ENCODE peak calls at places on chromosomes 2 and 18, in four cellular contexts. R, F, G and J are unnamed samples.

GRCh38 chr2:66198873-66199272 is 236.1 kb upstream of the MEIS1 start:
- DNase-seq in G (no peak), R (no peak), F (no peak), J (no peak)

GRCh38 chr2:96882906-96883305 is 13.0 kb upstream of the SEMA4C start:
- DNase-seq in G (no peak), F (no peak), R (no peak), J (no peak)

GRCh38 chr2:160606336-160606735 is 112.7 kb upstream of the RBMS1 start:
- DNase-seq in G (no peak), R (no peak), F (no peak), J (no peak)

GRCh38 chr2:236887953-236888765 is 197.5 kb upstream of the COPS8 start:
- DNase-seq in G (no peak), R (no peak), F (no peak), J (no peak)

GRCh38 chr2:177622516-177622915 is 229.9 kb downstream of the AGPS start:
- DNase-seq in F (no peak), G (no peak), R (no peak), J (no peak)

GRCh38 chr2:121123268-121123667 is 161.7 kb downstream of the TFCP2L1 start:
- DNase-seq in R (no peak), G (no peak), F (peak), J (no peak)

GRCh38 chr2:219959471-219959870 is 332.0 kb downstream of the SLC4A3 start:
- DNase-seq in F (no peak), G (no peak), R (no peak), J (no peak)

GRCh38 chr18:50836521-50836957 is 16.7 kb upstream of the MRO start:
- DNase-seq in F (no peak), R (no peak), G (no peak), J (no peak)

GRCh38 chr2:217949448-217949847 is 53.3 kb downstream of the TNS1 start:
- DNase-seq in R (no peak), F (no peak), G (no peak), J (no peak)

GRCh38 chr2:41998789-41999470 is 48.9 kb upstream of the PKDCC start:
- DNase-seq in R (peak), F (no peak), G (peak), J (no peak)

GRCh38 chr18:44679912-44680270 is 797 bp upstream of the SETBP1 start:
- DNase-seq in F (peak), R (peak), G (peak), J (peak)

GRCh38 chr2:156673981-156674380 is 237.8 kb downstream of the GPD2 start:
- DNase-seq in G (no peak), F (no peak), R (no peak), J (no peak)

GRCh38 chr2:43228341-43228751 is 1.9 kb upstream of the ZFP36L2 start:
- DNase-seq in F (no peak), G (no peak), R (no peak), J (no peak)

GRCh38 chr2:222594679-222595078 is 61.2 kb downstream of the FARSB start:
- DNase-seq in G (no peak), F (no peak), R (peak), J (no peak)

GRCh38 chr2:221077241-221077640 is 494.9 kb downstream of the EPHA4 start:
- DNase-seq in F (no peak), R (no peak), G (no peak), J (no peak)

GRCh38 chr2:197204855-197205254 is 105.7 kb downstream of the ANKRD44 start:
- DNase-seq in G (no peak), R (no peak), F (no peak), J (no peak)

GRCh38 chr18:56889621-56890020 is 238.5 kb downstream of the WDR7 start:
- DNase-seq in G (no peak), R (no peak), F (no peak), J (no peak)

GRCh38 chr2:9406529-9407362 is 16.6 kb downstream of the ITGB1BP1 start:
- DNase-seq in R (no peak), F (no peak), G (no peak), J (no peak)

GRCh38 chr2:148545387-148546256 is 98.9 kb upstream of the EPC2 start:
- DNase-seq in R (no peak), G (no peak), F (no peak), J (no peak)

GRCh38 chr2:7924033-7924762 is 757.7 kb upstream of the ID2 start:
- DNase-seq in R (no peak), F (no peak), G (no peak), J (no peak)

GRCh38 chr18:48721308-48721707 is 182.5 kb downstream of the CTIF start:
- DNase-seq in G (no peak), F (no peak), R (no peak), J (no peak)

GRCh38 chr2:72012886-72013574 is 134.6 kb downstream of the CYP26B1 start:
- DNase-seq in G (no peak), R (no peak), F (peak), J (peak)

GRCh38 chr18:715626-716025 is 3.2 kb upstream of the ENOSF1 start:
- DNase-seq in F (no peak), R (no peak), G (no peak), J (no peak)

GRCh38 chr2:84038866-84039265 is 420.2 kb downstream of the SUCLG1 start:
- DNase-seq in R (no peak), G (no peak), F (no peak), J (no peak)

GRCh38 chr2:42777883-42778805 is 14.2 kb upstream of the OXER1 start:
- DNase-seq in R (no peak), G (peak), F (no peak), J (no peak)

GRCh38 chr2:160055726-160056108 is 6.7 kb downstream of the PLA2R1 start:
- DNase-seq in F (no peak), G (no peak), R (no peak), J (no peak)

GRCh38 chr18:50182516-50182915 is 12.4 kb downstream of the MYO5B start:
- DNase-seq in R (no peak), G (no peak), F (no peak), J (no peak)

GRCh38 chr2:109173311-109174171 is 44.5 kb downstream of the SH3RF3 start:
- DNase-seq in G (peak), R (peak), F (peak), J (peak)

GRCh38 chr2:16104345-16105177 is 164.2 kb downstream of the MYCN start:
- DNase-seq in F (no peak), G (no peak), R (no peak), J (no peak)

GRCh38 chr2:45072862-45073237 is 63.6 kb upstream of the SIX2 start:
- DNase-seq in R (no peak), F (no peak), G (no peak), J (peak)

GRCh38 chr18:24492445-24492844 is 32.0 kb downstream of the HRH4 start:
- DNase-seq in R (peak), G (no peak), F (peak), J (no peak)

GRCh38 chr2:199973703-199974102 is 18.3 kb downstream of the MAIP1 start:
- DNase-seq in R (no peak), F (no peak), G (no peak), J (no peak)

GRCh38 chr2:231708050-231708772 is at the start of gene PTMA:
- DNase-seq in G (peak), F (peak), R (peak), J (peak)

GRCh38 chr2:231709981-231710750 is 1.8 kb downstream of the PTMA start:
- DNase-seq in R (peak), G (peak), F (no peak), J (peak)

GRCh38 chr2:231707625-231708049 is 688 bp upstream of the PTMA start:
- DNase-seq in R (no peak), F (peak), G (no peak), J (peak)

GRCh38 chr2:231709636-231709980 is 1.3 kb downstream of the PTMA start:
- DNase-seq in G (peak), R (peak), F (no peak), J (peak)

DNA sequence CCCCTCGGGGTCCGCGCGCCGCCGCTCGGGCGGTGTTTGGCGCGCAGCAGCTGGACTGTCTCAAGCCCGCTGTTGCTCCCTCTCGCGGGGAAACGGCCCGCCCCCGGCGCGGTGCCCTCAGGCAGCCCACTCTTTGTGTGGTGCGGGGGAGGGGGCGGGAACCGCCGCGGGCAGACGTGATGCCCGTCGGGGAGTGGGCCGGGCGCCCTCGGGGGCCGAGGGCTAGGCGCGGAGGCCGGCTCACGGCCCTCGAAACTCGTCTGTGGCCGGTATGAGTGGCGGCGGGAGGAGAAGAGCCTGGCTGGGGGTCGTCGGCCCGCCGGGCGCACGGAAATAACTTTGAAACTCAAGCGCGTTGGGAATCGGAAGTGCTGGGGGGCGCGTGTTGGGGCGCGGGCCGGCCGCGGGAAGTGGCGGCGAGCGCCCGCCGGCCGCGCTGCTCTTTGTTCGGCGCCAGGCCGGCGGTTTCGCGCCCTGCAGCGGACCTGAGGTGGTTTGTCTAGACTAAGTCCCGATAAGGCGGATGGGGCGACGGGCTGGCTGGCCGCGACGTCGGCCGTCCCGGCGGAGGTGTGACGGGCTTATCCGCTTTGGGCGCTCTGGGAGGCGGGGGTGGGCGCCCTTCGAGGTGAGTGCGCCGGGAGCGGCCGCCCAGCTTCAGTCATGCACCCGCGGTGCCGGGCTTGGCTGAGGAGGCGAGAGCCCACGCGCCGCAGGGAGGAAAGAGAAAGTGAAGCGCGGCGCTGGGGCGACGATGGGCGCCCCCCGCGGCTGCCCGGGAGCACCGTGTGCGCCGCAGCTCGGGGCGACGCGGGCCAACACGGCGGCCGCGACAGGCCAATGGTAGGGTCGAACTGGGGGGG is 679 bp downstream of the PTMA start:
- DNase-seq in R (peak), G (peak), F (no peak), J (no peak)
- TF ChIP-seq CTCF in R (no peak), G (peak), F (peak), J (no peak)

GRCh38 chr2:111117666-111118454 is 2.9 kb upstream of the BCL2L11 start:
- DNase-seq in F (no peak), G (peak), R (peak), J (peak)
- TF ChIP-seq POLR2A in F (no peak), G (no peak), R (no peak), J (no peak)

GRCh38 chr18:79899609-79900435 is 51.6 kb downstream of the SLC66A2 start:
- DNase-seq in F (peak), G (peak), R (no peak), J (no peak)

GRCh38 chr18:79897940-79898625 is 53.4 kb downstream of the SLC66A2 start:
- DNase-seq in R (no peak), G (no peak), F (no peak), J (no peak)

GRCh38 chr18:79896746-79897145 is 54.7 kb downstream of the SLC66A2 start:
- DNase-seq in G (no peak), F (no peak), R (no peak), J (no peak)

GRCh38 chr18:79900610-79901570 is 50.6 kb downstream of the SLC66A2 start:
- DNase-seq in F (peak), R (no peak), G (no peak), J (peak)

GRCh38 chr18:79898952-79899608 is 52.4 kb downstream of the SLC66A2 start:
- DNase-seq in G (peak), R (no peak), F (peak), J (peak)
- H3K4me3 ChIP-seq in G (no peak), R (no peak), F (no peak), J (no peak)

DNA sequence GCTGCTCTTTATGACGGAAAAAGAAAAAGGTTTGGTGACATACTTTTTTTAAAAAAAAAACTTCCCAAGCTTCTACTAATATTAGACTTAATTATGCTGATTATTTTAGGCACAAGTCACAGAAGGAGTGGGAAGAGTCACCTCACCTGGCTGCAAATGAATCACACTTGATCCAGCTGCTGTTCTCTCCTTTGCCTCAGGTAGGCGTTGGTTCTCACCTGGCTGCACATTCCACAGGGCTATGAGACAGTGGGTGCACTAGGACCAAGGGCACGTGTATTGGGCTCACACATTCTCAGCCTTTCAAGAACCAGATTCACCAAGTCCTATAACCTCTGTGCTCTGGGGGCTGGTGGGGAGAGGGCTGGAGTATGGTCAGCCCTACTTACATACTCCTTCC is 93.3 kb downstream of the TGFA start:
- DNase-seq in F (no peak), R (no peak), G (no peak), J (no peak)
- TF ChIP-seq CTCF in F (no peak), R (no peak), G (no peak), J (no peak)

GRCh38 chr18:79964330-79965118 is at the start of gene HSBP1L1:
- DNase-seq in G (peak), F (no peak), R (peak), J (no peak)

GRCh38 chr18:79963658-79964329 is 649 bp upstream of the HSBP1L1 start:
- DNase-seq in G (no peak), R (no peak), F (no peak), J (no peak)

GRCh38 chr18:79962311-79962710 is 2.1 kb upstream of the HSBP1L1 start:
- DNase-seq in F (no peak), R (peak), G (no peak), J (no peak)

GRCh38 chr18:79962835-79963657 is 1.4 kb upstream of the HSBP1L1 start:
- DNase-seq in R (no peak), G (no peak), F (no peak), J (no peak)

DNA sequence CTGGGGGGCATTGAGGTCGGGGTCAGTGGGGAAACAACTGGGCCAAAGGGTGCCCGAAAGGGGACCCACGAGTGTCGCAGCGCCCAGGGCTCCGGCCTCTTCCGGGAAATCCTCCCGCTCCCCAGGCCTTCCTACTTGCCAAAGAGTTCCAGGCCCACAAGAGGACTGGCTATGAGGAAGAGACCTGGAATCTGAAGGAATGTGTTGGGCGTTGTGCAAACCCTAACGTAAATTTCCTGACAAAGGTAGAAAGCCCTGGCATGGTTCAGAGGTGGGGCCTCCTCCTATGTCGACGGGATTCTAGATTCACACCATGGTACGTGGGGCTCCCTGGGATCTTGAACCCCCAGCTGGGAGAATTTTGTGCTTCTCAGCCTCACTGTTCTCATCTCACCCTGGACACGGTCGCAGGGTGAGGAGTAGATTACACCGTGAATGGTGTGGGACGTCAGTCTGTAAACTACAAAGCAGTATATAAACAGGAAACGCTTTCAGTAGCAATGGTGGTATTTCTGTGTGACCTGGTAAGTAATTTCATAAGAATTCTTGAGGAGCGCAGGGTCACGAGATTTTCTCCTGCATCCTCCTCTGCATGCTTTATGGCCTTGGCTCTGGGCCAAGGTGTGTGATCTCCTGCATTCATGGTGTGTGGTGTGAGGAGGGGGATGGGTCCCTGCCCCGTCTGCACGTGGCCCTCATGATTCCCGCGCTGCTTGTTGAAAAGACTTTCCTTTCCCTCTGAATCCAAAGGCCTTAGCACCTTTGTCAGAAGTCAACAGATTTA is 868 bp downstream of the HSBP1L1 start:
- DNase-seq in G (peak), F (no peak), R (peak), J (no peak)
- TF ChIP-seq POLR2A in G (no peak), F (no peak), R (peak), J (no peak)

GRCh38 chr2:112622528-112622849 is 23.2 kb upstream of the SLC20A1 start:
- DNase-seq in F (no peak), R (no peak), G (no peak), J (peak)
- H3K4me3 ChIP-seq in F (no peak), R (no peak), G (no peak), J (no peak)